ENCODE peak calls at places on chromosome 11, in five cellular contexts. Z, X, U, K and Y are unnamed samples.

GRCh38 chr11:107102692-107103463 is 84.6 kb upstream of the GUCY1A2 start:
- DNase-seq in U (no peak), X (no peak), Z (no peak), K (no peak), Y (peak; percentile 14)

GRCh38 chr11:8382436-8383053 is 118.9 kb upstream of the LMO1 start:
- DNase-seq in U (no peak), Z (no peak), X (no peak), K (no peak), Y (peak; percentile 39)

GRCh38 chr11:128409476-128409875 is 177.9 kb downstream of the ETS1 start:
- DNase-seq in U (no peak), Z (no peak), X (no peak), K (no peak), Y (no peak)

GRCh38 chr11:45881708-45882368 is 3.6 kb upstream of the MAPK8IP1 start:
- DNase-seq in K (no peak), Z (no peak), X (no peak), U (no peak), Y (no peak)

GRCh38 chr11:4495487-4495886 is 13.0 kb downstream of the OR52K1 start:
- DNase-seq in K (no peak), Z (no peak), X (no peak), U (no peak), Y (no peak)

GRCh38 chr11:59365621-59366020 is 6.9 kb downstream of the OR5AN1 start:
- DNase-seq in K (no peak), Z (no peak), X (no peak), U (no peak), Y (no peak)

GRCh38 chr11:29280452-29280851 is 736.4 kb downstream of the KCNA4 start:
- DNase-seq in K (no peak), Z (no peak), X (no peak), U (no peak), Y (no peak)

GRCh38 chr11:67657300-67657699 is 6.8 kb upstream of the ACY3 start:
- DNase-seq in X (no peak), K (no peak), Z (no peak), U (no peak), Y (no peak)

GRCh38 chr11:67486481-67487195 is 3.8 kb downstream of the AIP start:
- DNase-seq in K (no peak), X (no peak), U (no peak), Z (no peak), Y (no peak)

GRCh38 chr11:64874308-64874707 is 4.1 kb downstream of the EHD1 start:
- DNase-seq in K (no peak), X (no peak), Z (no peak), U (no peak), Y (no peak)

GRCh38 chr11:119722281-119722794 is 6.7 kb downstream of the NECTIN1 start:
- DNase-seq in Z (peak; percentile 58), X (no peak), K (no peak), U (no peak), Y (no peak)

GRCh38 chr11:127376316-127376715 is 375.7 kb upstream of the KIRREL3 start:
- DNase-seq in Z (no peak), U (no peak), K (no peak), X (no peak), Y (no peak)

GRCh38 chr11:14974723-14975587 is 2.8 kb upstream of the CALCA start:
- DNase-seq in Z (peak; percentile 94), U (peak; percentile 49), X (no peak), K (no peak), Y (no peak)

GRCh38 chr11:68855205-68855978 is 13.7 kb upstream of the CPT1A start:
- DNase-seq in K (peak; percentile 60), X (no peak), Z (peak; percentile 86), U (no peak), Y (peak; percentile 68)

GRCh38 chr11:95140397-95141030 is 50.9 kb downstream of the ENDOD1 start:
- DNase-seq in U (no peak), K (no peak), X (no peak), Z (no peak), Y (no peak)

GRCh38 chr11:12249590-12250260 is 127.6 kb upstream of the PARVA start:
- DNase-seq in Z (no peak), K (no peak), U (no peak), X (no peak), Y (no peak)

GRCh38 chr11:102551188-102551781 is 20.7 kb upstream of the MMP7 start:
- DNase-seq in K (no peak), Z (no peak), U (no peak), X (no peak), Y (no peak)

GRCh38 chr11:15607361-15608036 is 492.8 kb downstream of the INSC start:
- DNase-seq in U (no peak), X (no peak), Z (no peak), K (no peak), Y (no peak)

GRCh38 chr11:108432783-108433182 is 34.5 kb downstream of the C11orf65 start:
- DNase-seq in U (no peak), X (no peak), Z (no peak), K (no peak), Y (no peak)

GRCh38 chr11:20116825-20117224 is 43.5 kb downstream of the DBX1 start:
- DNase-seq in X (no peak), Z (no peak), U (no peak), K (no peak), Y (no peak)

GRCh38 chr11:27699926-27700350 is 317 bp downstream of the BDNF start:
- DNase-seq in X (no peak), K (no peak), Z (peak; percentile 72), U (no peak), Y (no peak)

GRCh38 chr11:96620464-96621044 is 230.7 kb downstream of the JRKL start:
- DNase-seq in K (no peak), U (no peak), X (no peak), Z (no peak), Y (no peak)

GRCh38 chr11:86954288-86955110 is 696 bp downstream of the FZD4 start:
- DNase-seq in X (no peak), U (peak; percentile 33), K (peak; percentile 60), Z (peak; percentile 81), Y (peak; percentile 68)

GRCh38 chr11:17588166-17588565 is 41.1 kb downstream of the OTOG start:
- DNase-seq in X (no peak), U (no peak), Z (peak; percentile 17), K (no peak), Y (no peak)

GRCh38 chr11:82631722-82632630 is 101.7 kb downstream of the FAM181B start:
- DNase-seq in Z (no peak), U (no peak), X (no peak), K (no peak), Y (peak; percentile 26)

GRCh38 chr11:7577883-7578242 is 64.1 kb downstream of the PPFIBP2 start:
- DNase-seq in Z (no peak), K (no peak), U (no peak), X (no peak), Y (peak; percentile 76)

GRCh38 chr11:75440960-75441803 is 8.2 kb upstream of the KLHL35 start:
- DNase-seq in Z (no peak), X (no peak), U (no peak), K (no peak), Y (no peak)

GRCh38 chr11:73356979-73357739 is 19.0 kb upstream of the RELT start:
- DNase-seq in X (no peak), U (no peak), K (no peak), Z (no peak), Y (no peak)

GRCh38 chr11:124174001-124174400 is 9.1 kb upstream of the OR10D3 start:
- DNase-seq in X (peak; percentile 61), K (no peak), U (peak; percentile 3), Z (peak; percentile 71), Y (peak; percentile 77)

GRCh38 chr11:94997437-94997836 is 23.9 kb downstream of the KDM4D start:
- DNase-seq in Z (no peak), X (no peak), U (no peak), K (no peak), Y (no peak)

GRCh38 chr11:134339756-134340155 is 8.0 kb downstream of the GLB1L2 start:
- DNase-seq in U (no peak), Z (no peak), K (no peak), X (no peak), Y (no peak)

DNA sequence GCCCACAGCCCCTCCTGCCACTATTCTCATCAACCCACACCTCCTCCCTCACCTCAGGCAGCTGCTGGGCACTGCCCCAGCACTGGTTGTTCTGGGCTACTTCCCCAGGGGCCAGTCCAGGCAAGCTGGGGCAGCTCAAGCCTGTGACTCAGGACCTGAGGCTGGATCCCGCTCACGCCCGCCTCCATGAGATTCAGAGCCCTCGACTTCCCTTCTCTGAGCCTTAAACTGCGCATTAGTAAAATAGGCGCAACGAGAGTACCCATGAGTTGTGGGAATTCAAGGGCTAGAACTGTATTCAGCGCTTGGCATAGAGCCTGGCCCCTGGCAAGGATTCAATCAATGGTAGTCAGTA is 833 bp upstream of the CD82 start:
- DNase-seq in Z (peak; percentile 74), X (no peak), K (no peak), U (peak; percentile 35), Y (no peak)
- H3K4me1 ChIP-seq in Z (no peaks in the 10 kb centered on the region), X (peaks cover 9% of the 10 kb centered on the region), K (peaks cover 55% of the 10 kb centered on the region), U (peaks cover 19% of the 10 kb centered on the region), Y (peaks cover 26% of the 10 kb centered on the region)

DNA sequence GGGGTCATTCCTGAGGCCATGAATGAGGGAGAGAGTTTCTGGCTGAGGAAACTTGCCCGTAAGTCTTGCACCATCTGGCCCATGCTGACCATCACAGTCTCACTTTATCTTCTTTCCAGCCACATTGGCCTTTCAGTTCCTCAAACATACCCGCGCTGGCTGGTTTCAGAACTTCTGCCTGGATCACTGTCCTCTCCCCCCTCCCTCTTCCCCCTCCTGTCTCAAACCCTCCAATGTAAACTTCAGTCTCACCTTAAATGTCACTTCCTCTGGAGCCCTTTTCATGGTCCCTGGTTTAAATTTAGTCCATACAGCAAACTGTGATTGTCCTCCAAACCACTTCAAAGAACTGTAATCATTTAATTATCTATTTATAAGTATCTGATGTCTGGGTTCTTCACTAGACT is 3.7 kb upstream of the TMEM109 start:
- DNase-seq in K (no peak), Z (no peak), X (no peak), U (no peak), Y (no peak)
- H3K4me3 ChIP-seq in K (no peak overlapping the region), Z (no peak overlapping the region), X (no peak overlapping the region), U (no peak overlapping the region), Y (no peak overlapping the region)

GRCh38 chr11:85750646-85751045 is 60.3 kb downstream of the SYTL2 start:
- DNase-seq in K (no peak), U (no peak), Z (no peak), X (no peak), Y (no peak)

GRCh38 chr11:85749287-85749834 is 61.6 kb downstream of the SYTL2 start:
- DNase-seq in X (no peak), Z (no peak), U (no peak), K (no peak), Y (no peak)

GRCh38 chr11:85751738-85752137 is 59.2 kb downstream of the SYTL2 start:
- DNase-seq in Z (no peak), K (no peak), X (no peak), U (no peak), Y (no peak)

GRCh38 chr11:85748455-85748891 is 62.5 kb downstream of the SYTL2 start:
- DNase-seq in X (no peak), K (no peak), U (no peak), Z (no peak), Y (no peak)

GRCh38 chr11:85749884-85750283 is 61.1 kb downstream of the SYTL2 start:
- DNase-seq in U (no peak), K (no peak), Z (no peak), X (no peak), Y (no peak)
- H3K4me1 ChIP-seq in U (peaks cover 56% of the 10 kb centered on the region), K (peaks cover 3% of the 10 kb centered on the region), Z (peaks cover 2% of the 10 kb centered on the region), X (peaks cover 8% of the 10 kb centered on the region), Y (no peaks in the 10 kb centered on the region)

DNA sequence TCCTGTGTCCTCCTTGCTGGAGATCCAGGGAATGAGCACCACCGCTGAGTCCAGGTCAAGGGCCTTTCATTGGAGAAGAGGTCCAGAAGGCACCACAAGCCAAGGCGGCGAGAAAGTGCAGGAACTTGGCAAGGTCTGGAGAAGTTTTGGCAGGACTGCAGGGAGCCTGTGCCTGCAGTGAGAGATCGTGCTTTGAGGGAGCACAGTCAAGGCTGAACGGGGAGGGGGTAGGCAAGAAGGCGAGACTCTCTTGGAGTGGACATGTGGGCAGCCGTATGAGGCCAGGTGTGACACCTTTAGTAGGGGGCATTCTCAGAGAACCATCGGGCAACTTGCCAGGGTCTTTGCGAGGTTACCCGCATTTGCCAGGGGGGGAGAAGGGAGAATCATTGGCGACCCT is 30.5 kb downstream of the LRRC10B start:
- DNase-seq in U (no peak), Z (no peak), K (peak; percentile 29), X (no peak), Y (no peak)
- H3K4me3 ChIP-seq in U (no peak overlapping the region), Z (no peak overlapping the region), K (no peak overlapping the region), X (no peak overlapping the region), Y (no peak overlapping the region)